ENCODE peak calls at places on chromosomes 2 and 18, in four cellular contexts. W is fibroblast of lung, H is neural progenitor cell, I is testis. O is an unnamed sample.
A peak's percentile ranks its signal among the peaks of the same experiment; 100 is the strongest.

GRCh38 chr2:42324949-42325348 is 36.1 kb downstream of the COX7A2L start:
- DNase-seq in H (no peak), I (no peak), W (no peak), O (no peak)

GRCh38 chr18:23487738-23488625 is 15.3 kb upstream of the RMC1 start:
- DNase-seq in H (no peak), W (peak; percentile 32), I (no peak), O (peak; percentile 14)

GRCh38 chr18:76562286-76562840 is 67.3 kb upstream of the ZNF516 start:
- DNase-seq in H (no peak), I (no peak), W (no peak), O (no peak)

GRCh38 chr18:27713037-27713726 is 463.7 kb downstream of the CDH2 start:
- DNase-seq in I (no peak), W (peak; percentile 42), H (peak; percentile 65), O (peak; percentile 35)

GRCh38 chr2:189421644-189422043 is 19.6 kb upstream of the WDR75 start:
- DNase-seq in W (peak; percentile 90), H (no peak), I (no peak), O (peak; percentile 24)

GRCh38 chr18:24421831-24422230 is 4.6 kb upstream of the IMPACT start:
- DNase-seq in H (no peak), W (no peak), I (no peak), O (peak; percentile 9)

GRCh38 chr2:238784671-238785527 is 63.0 kb upstream of the TWIST2 start:
- DNase-seq in H (peak; percentile 82), W (peak; percentile 55), I (peak; percentile 85), O (peak; percentile 88)

GRCh38 chr2:18885457-18885856 is 296.1 kb upstream of the NT5C1B start:
- DNase-seq in H (no peak), W (no peak), I (no peak), O (no peak)

GRCh38 chr18:55585050-55585449 is 2.9 kb downstream of the TCF4 start:
- DNase-seq in W (peak; percentile 16), I (no peak), H (no peak), O (peak; percentile 19)

GRCh38 chr2:126970583-126970982 is 71.9 kb downstream of the TEX51 start:
- DNase-seq in H (peak; percentile 56), W (no peak), I (no peak), O (no peak)

DNA sequence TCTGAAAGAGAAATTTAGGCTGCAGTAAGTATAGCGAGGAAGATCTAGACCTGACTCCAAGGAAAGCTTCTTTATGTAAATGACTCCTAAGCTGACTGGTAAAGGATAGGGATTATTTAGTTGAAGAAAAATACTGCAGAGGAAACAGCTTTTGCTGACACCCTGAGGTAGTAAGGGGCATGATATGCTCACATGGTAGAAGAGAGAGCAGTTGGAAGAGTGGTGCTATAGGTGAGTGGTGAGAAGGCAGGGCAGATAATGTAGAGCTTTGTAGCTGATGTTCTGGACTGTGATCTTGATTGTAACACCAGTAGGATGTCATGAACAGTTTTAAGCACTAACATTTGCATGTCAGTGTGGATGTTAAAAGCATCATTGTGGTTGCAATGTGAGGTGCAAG is 639.1 kb upstream of the SLC39A10 start:
- DNase-seq in H (no peak), W (no peak), I (no peak), O (no peak)
- H3K4me3 ChIP-seq in H (no peak overlapping the region), W (no peak overlapping the region), I (no peak overlapping the region), O (no peak overlapping the region)

GRCh38 chr2:2561346-2562095 is 230.4 kb upstream of the MYT1L start:
- DNase-seq in I (no peak), H (no peak), W (no peak), O (no peak)
- H3K9me3 ChIP-seq in I (no peaks in the 10 kb centered on the region), H (no peaks in the 10 kb centered on the region), W (peaks cover 1% of the 10 kb centered on the region), O (no peaks in the 10 kb centered on the region)

DNA sequence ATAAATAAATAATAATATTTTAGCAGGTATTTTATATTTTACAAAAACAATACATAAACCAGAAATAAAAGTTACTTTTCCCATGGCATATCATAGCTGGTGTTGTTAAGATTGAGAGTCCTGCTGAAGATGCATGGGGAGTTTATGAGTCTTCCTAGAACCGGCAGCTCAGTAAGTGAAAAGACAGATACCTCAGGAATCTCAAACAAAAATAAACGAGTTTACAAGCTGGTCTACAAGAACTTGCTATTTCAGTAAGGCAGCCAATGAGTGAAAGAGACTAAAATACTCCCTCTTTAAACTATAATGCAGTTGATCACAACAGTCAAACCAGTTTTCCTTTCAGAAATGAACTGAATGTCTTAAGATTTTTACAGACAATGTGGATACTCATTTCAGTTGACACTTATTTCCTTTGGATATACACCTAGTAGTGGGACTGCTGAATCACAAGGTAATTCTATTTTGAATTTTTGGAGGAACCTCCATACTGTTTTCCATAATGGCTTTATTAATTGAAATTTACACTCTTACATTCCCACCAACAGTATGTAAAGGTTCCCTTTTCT is 8.9 kb downstream of the GAREM1 start:
- DNase-seq in H (no peak), I (no peak), W (peak; percentile 6), O (peak; percentile 45)
- H3K4me3 ChIP-seq in H (no peak overlapping the region), I (no peak overlapping the region), W (no peak overlapping the region), O (no peak overlapping the region)

DNA sequence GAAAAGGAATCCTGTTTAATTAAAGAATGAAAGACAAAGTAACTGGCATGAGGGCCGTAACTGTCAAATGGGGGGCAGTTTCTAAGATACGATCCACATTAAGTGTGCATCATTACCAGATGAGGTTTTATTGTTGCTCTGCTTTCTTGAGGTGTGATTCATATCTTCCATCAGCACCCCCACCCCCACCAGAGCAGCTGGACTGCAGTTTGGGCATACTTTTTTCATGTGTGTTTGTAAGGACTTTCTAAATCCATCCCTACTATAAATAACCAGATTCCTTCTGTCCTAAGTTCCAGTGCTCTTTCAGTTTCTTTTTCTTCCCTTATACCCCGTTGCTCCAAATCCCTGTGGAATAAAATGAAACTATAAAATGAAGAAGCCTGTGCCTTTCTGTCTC is 142.1 kb downstream of the CDCA7 start:
- DNase-seq in I (no peak), W (peak; percentile 66), H (no peak), O (peak; percentile 40)
- H3K9me3 ChIP-seq in I (no peaks in the 10 kb centered on the region), W (no peaks in the 10 kb centered on the region), H (peaks cover 5% of the 10 kb centered on the region), O (peaks cover 11% of the 10 kb centered on the region)